ENCODE peak calls at places on chromosomes 1 and 21, in four cellular contexts. One of them, this sample, is unnamed.

GRCh38 chr1:210841926-210842625 is 291.9 kb downstream of the KCNH1 start:
- DNase-seq in mesenchymal stem cell: no peak
- DNase-seq in IMR-90: no peak
- DNase-seq in H9: no peak
- DNase-seq in this sample: no peak

GRCh38 chr1:203366476-203366875 is 15.6 kb upstream of the FMOD start:
- DNase-seq in mesenchymal stem cell: no peak
- DNase-seq in IMR-90: peak
- DNase-seq in H9: no peak
- DNase-seq in this sample: no peak

GRCh38 chr1:9350011-9350907 is 57.6 kb downstream of the SPSB1 start:
- DNase-seq in mesenchymal stem cell: peak
- DNase-seq in H9: no peak
- DNase-seq in IMR-90: peak
- DNase-seq in this sample: no peak

GRCh38 chr21:34020005-34020847 is 53.2 kb upstream of the MRPS6 start:
- DNase-seq in IMR-90: no peak
- DNase-seq in H9: no peak
- DNase-seq in mesenchymal stem cell: no peak
- DNase-seq in this sample: no peak

GRCh38 chr21:37183749-37184148 is 83.4 kb downstream of the VPS26C start:
- DNase-seq in IMR-90: no peak
- DNase-seq in H9: no peak
- DNase-seq in mesenchymal stem cell: no peak
- DNase-seq in this sample: no peak

GRCh38 chr1:183590225-183591191 is at the start of gene NCF2:
- DNase-seq in IMR-90: peak
- DNase-seq in H9: no peak
- DNase-seq in mesenchymal stem cell: no peak
- DNase-seq in this sample: no peak

GRCh38 chr1:230681599-230681998 is 32.3 kb downstream of the AGT start:
- DNase-seq in mesenchymal stem cell: peak
- DNase-seq in IMR-90: peak
- DNase-seq in H9: no peak
- DNase-seq in this sample: no peak

GRCh38 chr1:969260-969855 is 3.1 kb downstream of the PLEKHN1 start:
- DNase-seq in H9: no peak
- DNase-seq in IMR-90: no peak
- DNase-seq in mesenchymal stem cell: no peak
- DNase-seq in this sample: no peak

DNA sequence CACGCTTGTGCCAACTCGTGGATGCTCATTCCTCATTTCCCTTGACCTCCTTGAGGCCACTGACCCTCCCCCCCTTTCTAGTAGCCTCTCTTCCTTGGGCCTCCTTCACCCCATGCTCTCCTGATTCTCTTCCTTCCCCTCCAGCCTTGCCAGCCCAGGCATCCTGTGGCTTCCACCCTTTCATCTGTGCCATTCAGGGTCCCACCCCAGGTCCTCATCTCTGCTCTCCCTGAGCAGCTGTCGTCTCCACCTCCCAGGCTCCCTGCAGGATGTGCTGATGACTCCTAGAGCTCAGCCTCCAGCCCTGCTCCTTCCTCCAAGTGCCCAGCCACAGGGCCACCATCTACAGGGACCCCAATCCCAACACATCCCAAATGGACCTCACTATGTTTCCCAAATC is 197.4 kb downstream of the GRIK3 start:
- DNase-seq in IMR-90: no peak
- DNase-seq in H9: no peak
- DNase-seq in mesenchymal stem cell: no peak
- DNase-seq in this sample: no peak
- H3K14ac ChIP-seq in IMR-90: no peak
- H3K14ac ChIP-seq in H9: no peak
- H3K14ac ChIP-seq in mesenchymal stem cell: no peak
- H3K14ac ChIP-seq in this sample: no peak

GRCh38 chr1:21326861-21327344 is 36.6 kb upstream of the ECE1 start:
- DNase-seq in mesenchymal stem cell: peak
- DNase-seq in H9: no peak
- DNase-seq in IMR-90: no peak
- DNase-seq in this sample: no peak

GRCh38 chr1:21323091-21323490 is 32.8 kb upstream of the ECE1 start:
- DNase-seq in H9: no peak
- DNase-seq in IMR-90: no peak
- DNase-seq in mesenchymal stem cell: no peak
- DNase-seq in this sample: no peak

GRCh38 chr1:21325731-21326387 is 35.6 kb upstream of the ECE1 start:
- DNase-seq in H9: no peak
- DNase-seq in IMR-90: no peak
- DNase-seq in mesenchymal stem cell: no peak
- DNase-seq in this sample: no peak

GRCh38 chr1:21324368-21325137 is 34.3 kb upstream of the ECE1 start:
- DNase-seq in IMR-90: peak
- DNase-seq in H9: no peak
- DNase-seq in mesenchymal stem cell: peak
- DNase-seq in this sample: no peak

DNA sequence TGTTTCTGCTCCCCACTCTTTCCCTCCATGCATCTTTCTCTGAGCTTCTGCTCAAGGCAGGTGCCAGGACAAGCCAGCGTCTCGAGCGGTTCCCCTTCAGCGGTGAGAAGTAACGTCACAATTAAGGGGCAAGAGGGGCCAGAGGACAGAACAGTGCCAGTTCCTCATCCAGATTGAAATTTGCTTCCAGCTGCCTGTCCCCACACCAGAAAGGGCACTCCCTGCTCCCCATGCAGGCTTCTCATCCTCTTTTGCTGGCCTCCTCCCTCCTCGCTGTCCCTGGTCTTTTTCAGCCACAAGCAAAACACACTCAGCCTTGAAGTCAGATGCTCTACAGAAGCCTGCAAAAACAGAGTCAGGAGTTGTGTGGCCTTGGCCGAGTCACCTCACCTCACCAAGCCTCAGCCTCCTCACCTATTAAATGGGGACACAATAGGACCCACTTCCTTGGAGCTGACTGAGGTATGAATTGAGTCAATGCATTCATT is 35.0 kb upstream of the ECE1 start:
- DNase-seq in H9: no peak
- DNase-seq in mesenchymal stem cell: no peak
- DNase-seq in IMR-90: no peak
- DNase-seq in this sample: no peak
- H3K4ac ChIP-seq in H9: no peak
- H3K4ac ChIP-seq in mesenchymal stem cell: peak
- H3K4ac ChIP-seq in IMR-90: peak
- H3K4ac ChIP-seq in this sample: no peak

GRCh38 chr1:71083271-71083670 is 2.4 kb upstream of the ZRANB2 start:
- DNase-seq in H9: no peak
- DNase-seq in IMR-90: no peak
- DNase-seq in mesenchymal stem cell: peak
- DNase-seq in this sample: no peak

GRCh38 chr1:71086331-71086730 is 5.5 kb upstream of the ZRANB2 start:
- DNase-seq in IMR-90: peak
- DNase-seq in mesenchymal stem cell: peak
- DNase-seq in H9: no peak
- DNase-seq in this sample: no peak

GRCh38 chr1:71080782-71081696 is at the start of gene ZRANB2:
- DNase-seq in H9: peak
- DNase-seq in IMR-90: peak
- DNase-seq in mesenchymal stem cell: peak
- DNase-seq in this sample: peak

GRCh38 chr1:71080178-71080781 is 555 bp downstream of the ZRANB2 start:
- DNase-seq in IMR-90: peak
- DNase-seq in H9: no peak
- DNase-seq in mesenchymal stem cell: peak
- DNase-seq in this sample: no peak

DNA sequence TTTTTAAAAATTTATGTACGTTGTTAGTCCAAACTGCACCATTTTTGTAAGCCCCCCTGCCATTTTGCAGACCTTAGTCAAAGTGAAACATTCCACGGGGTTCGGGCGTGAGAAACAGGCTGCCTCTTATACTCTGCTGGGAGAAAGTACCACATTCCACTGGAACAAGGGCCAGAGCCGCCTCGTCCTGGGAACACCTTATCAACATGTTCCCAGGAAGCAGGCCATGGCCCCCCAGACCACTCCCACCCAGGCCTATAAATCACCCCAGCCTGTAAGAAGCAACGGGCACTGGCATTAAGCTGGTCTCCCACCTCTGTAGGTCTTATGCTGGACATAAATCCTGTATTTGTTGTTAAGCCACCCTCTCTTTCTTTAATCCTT is 854 bp upstream of the ZRANB2 start:
- DNase-seq in mesenchymal stem cell: no peak
- DNase-seq in H9: no peak
- DNase-seq in IMR-90: no peak
- DNase-seq in this sample: no peak
- H3K14ac ChIP-seq in mesenchymal stem cell: no peak
- H3K14ac ChIP-seq in H9: no peak
- H3K14ac ChIP-seq in IMR-90: no peak
- H3K14ac ChIP-seq in this sample: no peak

GRCh38 chr21:26965567-26966359 is 1.1 kb downstream of the ADAMTS5 start:
- DNase-seq in IMR-90: peak
- DNase-seq in H9: peak
- DNase-seq in mesenchymal stem cell: peak
- DNase-seq in this sample: peak
- H3K4ac ChIP-seq in IMR-90: peak
- H3K4ac ChIP-seq in H9: no peak
- H3K4ac ChIP-seq in mesenchymal stem cell: peak
- H3K4ac ChIP-seq in this sample: no peak

This sample was measured in neuronal stem cell.